ENCODE peak calls at places on chromosomes 16 and 17, in four cellular contexts. S is AG09319; O is activated T-helper 1 cell treated with anti-CD3 and anti-CD28 coated beads, Interleukin-2, amount 50 U/mL, for 16 hours; W is activated T-cell treated with anti-CD3 and anti-CD28 coated beads for 1 hour. B is an unnamed sample.

GRCh38 chr16:53785044-53785443 is 81.1 kb downstream of the FTO start:
- DNase-seq in S (no peak), W (no peak), O (no peak), B (no peak)

GRCh38 chr17:5502552-5502951 is 16.2 kb downstream of the MIS12 start:
- DNase-seq in O (no peak), S (no peak), W (no peak), B (no peak)

GRCh38 chr17:80834896-80835281 is 156.8 kb upstream of the CHMP6 start:
- DNase-seq in S (no peak), W (no peak), O (no peak), B (peak)

GRCh38 chr16:12723681-12724080 is 80.0 kb downstream of the CPPED1 start:
- DNase-seq in S (no peak), O (no peak), W (no peak), B (no peak)

GRCh38 chr17:82949984-82950383 is 110.2 kb upstream of the ZNF750 start:
- DNase-seq in S (no peak), O (no peak), W (no peak), B (no peak)

GRCh38 chr17:28494445-28495188 is 11.5 kb upstream of the FOXN1 start:
- DNase-seq in S (peak), W (peak), O (peak), B (peak)

GRCh38 chr17:81821603-81822311 is 11.3 kb downstream of the MCRIP1 start:
- DNase-seq in S (no peak), O (no peak), W (no peak), B (peak)

GRCh38 chr16:86138121-86138944 is 239.4 kb downstream of the IRF8 start:
- DNase-seq in W (no peak), S (no peak), O (no peak), B (no peak)

B was measured in D721Med.